ENCODE peak calls at places on chromosome 9, in four cellular contexts. D, J, Q and L are unnamed samples.
A peak's percentile ranks its signal among the peaks of the same experiment; 100 is the strongest.

GRCh38 chr9:130292104-130292503 is 26.5 kb downstream of the HMCN2 start:
- DNase-seq in D (no peak), J (no peak), Q (no peak), L (no peak)

GRCh38 chr9:121984726-121985402 is 108.2 kb downstream of the TTLL11 start:
- DNase-seq in D (no peak), J (no peak), Q (no peak), L (no peak)

GRCh38 chr9:134171316-134172197 is 7.2 kb upstream of the RNU6ATAC start:
- DNase-seq in D (no peak), J (no peak), Q (no peak), L (no peak)

GRCh38 chr9:105118646-105119045 is 125.8 kb upstream of the SLC44A1 start:
- DNase-seq in D (no peak), J (no peak), Q (no peak), L (no peak)

GRCh38 chr9:34490760-34491159 is 32.0 kb downstream of the ENHO start:
- DNase-seq in D (no peak), J (no peak), Q (no peak), L (no peak)

GRCh38 chr9:94030318-94031179 is 53.7 kb upstream of the PTPDC1 start:
- DNase-seq in D (peak; percentile 89), J (peak; percentile 95), Q (peak; percentile 68), L (peak; percentile 93)

GRCh38 chr9:135103001-135103446 is 15.6 kb downstream of the OLFM1 start:
- DNase-seq in D (no peak), J (no peak), Q (no peak), L (no peak)

GRCh38 chr9:12698293-12698692 is 5.1 kb downstream of the TYRP1 start:
- DNase-seq in D (no peak), J (no peak), Q (no peak), L (no peak)

GRCh38 chr9:113807173-113808061 is 68.7 kb upstream of the ZNF618 start:
- DNase-seq in D (peak; percentile 59), J (peak; percentile 75), Q (peak; percentile 23), L (peak; percentile 73)

GRCh38 chr9:97698865-97699264 is 1.7 kb upstream of the XPA start:
- DNase-seq in D (no peak), J (no peak), Q (no peak), L (no peak)

GRCh38 chr9:19127881-19128719 is 808 bp upstream of the PLIN2 start:
- DNase-seq in D (peak; percentile 50), J (peak; percentile 67), Q (peak; percentile 11), L (no peak)

GRCh38 chr9:34810187-34810524 is 100.2 kb upstream of the CCL21 start:
- DNase-seq in D (no peak), J (no peak), Q (no peak), L (no peak)

GRCh38 chr9:96350866-96351265 is 32.6 kb downstream of the SLC35D2 start:
- DNase-seq in D (no peak), J (no peak), Q (no peak), L (no peak)

GRCh38 chr9:79883073-79883645 is 311.4 kb downstream of the TLE4 start:
- DNase-seq in D (no peak), J (no peak), Q (no peak), L (no peak)

GRCh38 chr9:35691757-35692301 is 2.1 kb upstream of the TPM2 start:
- DNase-seq in D (no peak), J (no peak), Q (no peak), L (no peak)

GRCh38 chr9:5994486-5994885 is 20.9 kb downstream of the RANBP6 start:
- DNase-seq in D (no peak), J (no peak), Q (no peak), L (no peak)

GRCh38 chr9:80285325-80285724 is 713.6 kb downstream of the TLE4 start:
- DNase-seq in D (no peak), J (peak; percentile 1), Q (no peak), L (no peak)

GRCh38 chr9:124216474-124217176 is 41.1 kb upstream of the NEK6 start:
- DNase-seq in D (peak; percentile 58), J (no peak), Q (no peak), L (peak; percentile 52)

GRCh38 chr9:124219290-124219605 is 38.5 kb upstream of the NEK6 start:
- DNase-seq in D (no peak), J (no peak), Q (no peak), L (no peak)

GRCh38 chr9:124220551-124221451 is 36.9 kb upstream of the NEK6 start:
- DNase-seq in D (peak; percentile 81), J (peak; percentile 33), Q (no peak), L (no peak)

GRCh38 chr9:124217839-124218437 is 39.8 kb upstream of the NEK6 start:
- DNase-seq in D (no peak), J (no peak), Q (no peak), L (no peak)

GRCh38 chr9:124218438-124219289 is 39.1 kb upstream of the NEK6 start:
- DNase-seq in D (peak; percentile 80), J (no peak), Q (no peak), L (peak; percentile 85)
- TF ChIP-seq CTCF in D (no peak), J (no peak), Q (no peak), L (no peak)

GRCh38 chr9:98774746-98775145 is 21.6 kb downstream of the ANKS6 start:
- DNase-seq in D (peak; percentile 16), J (peak; percentile 71), Q (no peak), L (peak; percentile 52)
- TF ChIP-seq CTCF in D (peak; percentile 22), J (peak; percentile 67), Q (peak; percentile 47), L (peak; percentile 28)

DNA sequence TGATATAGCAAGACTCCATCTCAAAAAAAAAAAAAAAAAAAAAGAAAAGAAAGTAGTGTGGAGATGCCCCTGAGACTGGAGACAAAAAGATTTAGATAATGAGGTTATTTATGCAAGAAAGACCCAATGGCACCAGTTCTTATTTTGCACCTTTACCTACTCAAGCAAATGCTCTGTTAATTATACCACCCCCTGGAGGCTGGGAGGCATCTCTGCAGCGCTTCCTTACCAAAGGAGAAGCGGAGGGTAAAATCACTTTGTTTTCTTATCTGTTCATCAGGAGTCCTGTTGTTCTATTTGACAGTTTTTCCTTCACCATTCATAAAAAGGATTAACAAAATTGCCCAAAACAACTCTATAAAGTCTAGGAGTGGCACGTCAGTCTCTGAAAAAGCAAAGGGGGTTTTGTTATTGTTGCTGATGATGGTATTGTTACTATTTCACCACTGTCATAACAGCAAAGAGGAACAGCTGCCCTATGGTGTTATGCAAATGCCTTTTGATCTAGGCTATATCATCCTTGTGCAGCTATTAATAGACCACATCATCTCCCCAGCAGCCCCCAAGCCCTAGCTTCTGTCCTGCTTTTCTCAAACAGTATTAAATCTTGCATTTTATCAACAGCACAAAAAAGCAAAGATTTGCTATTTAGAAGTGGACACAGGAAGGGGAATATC is 174.0 kb downstream of the PALM2AKAP2 start:
- DNase-seq in D (no peak), J (no peak), Q (no peak), L (no peak)
- TF ChIP-seq CTCF in D (no peak), J (peak; percentile 54), Q (no peak), L (no peak)

GRCh38 chr9:32968101-32969011 is 33.1 kb downstream of the APTX start:
- DNase-seq in D (peak; percentile 63), J (peak; percentile 51), Q (peak; percentile 36), L (peak; percentile 56)
- TF ChIP-seq CTCF in D (peak; percentile 88), J (peak; percentile 94), Q (peak; percentile 86), L (peak; percentile 68)

DNA sequence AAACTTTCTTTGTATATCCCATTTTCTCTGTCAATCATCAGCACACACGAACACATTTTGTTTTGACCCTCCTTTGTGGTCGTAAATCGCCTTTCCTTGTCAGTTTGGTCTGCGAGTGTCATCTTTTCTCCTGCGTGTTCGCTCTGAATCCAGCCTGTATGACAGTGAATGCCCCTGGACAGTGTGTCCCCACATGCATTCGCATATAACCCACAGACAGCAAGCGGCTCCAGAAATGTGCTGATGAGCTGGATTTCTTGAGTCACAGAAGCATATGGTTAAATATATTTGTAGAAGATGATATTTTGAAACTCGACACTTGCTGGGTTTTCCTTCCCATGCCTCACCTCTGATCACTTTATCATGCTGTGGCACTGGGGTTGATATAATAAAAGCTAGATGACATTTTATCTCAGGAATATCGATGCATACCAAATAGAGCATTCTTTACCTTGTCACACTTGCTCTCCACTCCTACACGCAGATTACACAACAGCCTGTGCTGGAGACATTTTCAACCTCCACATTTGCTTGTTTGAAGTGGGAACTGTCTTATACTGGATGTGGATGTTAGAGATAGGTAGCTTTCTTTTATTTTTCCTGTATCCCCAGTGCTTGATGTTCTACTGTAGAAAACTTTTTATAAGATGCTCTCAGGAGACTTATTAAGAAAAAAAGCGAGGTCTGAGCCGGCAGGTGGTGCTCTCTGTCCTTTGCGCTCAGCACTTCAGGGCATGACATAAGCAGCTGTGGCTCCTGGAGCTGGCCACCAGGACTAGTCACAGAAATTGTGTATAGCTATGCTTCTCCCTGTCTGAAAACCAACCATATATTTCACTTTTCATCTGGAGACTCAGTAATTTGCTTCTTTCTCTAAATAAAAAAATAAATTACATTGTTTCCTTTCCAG is 215.1 kb downstream of the SH3GL2 start:
- DNase-seq in D (no peak), J (no peak), Q (no peak), L (no peak)
- TF ChIP-seq CTCF in D (no peak), J (peak; percentile 59), Q (peak; percentile 48), L (no peak)

DNA sequence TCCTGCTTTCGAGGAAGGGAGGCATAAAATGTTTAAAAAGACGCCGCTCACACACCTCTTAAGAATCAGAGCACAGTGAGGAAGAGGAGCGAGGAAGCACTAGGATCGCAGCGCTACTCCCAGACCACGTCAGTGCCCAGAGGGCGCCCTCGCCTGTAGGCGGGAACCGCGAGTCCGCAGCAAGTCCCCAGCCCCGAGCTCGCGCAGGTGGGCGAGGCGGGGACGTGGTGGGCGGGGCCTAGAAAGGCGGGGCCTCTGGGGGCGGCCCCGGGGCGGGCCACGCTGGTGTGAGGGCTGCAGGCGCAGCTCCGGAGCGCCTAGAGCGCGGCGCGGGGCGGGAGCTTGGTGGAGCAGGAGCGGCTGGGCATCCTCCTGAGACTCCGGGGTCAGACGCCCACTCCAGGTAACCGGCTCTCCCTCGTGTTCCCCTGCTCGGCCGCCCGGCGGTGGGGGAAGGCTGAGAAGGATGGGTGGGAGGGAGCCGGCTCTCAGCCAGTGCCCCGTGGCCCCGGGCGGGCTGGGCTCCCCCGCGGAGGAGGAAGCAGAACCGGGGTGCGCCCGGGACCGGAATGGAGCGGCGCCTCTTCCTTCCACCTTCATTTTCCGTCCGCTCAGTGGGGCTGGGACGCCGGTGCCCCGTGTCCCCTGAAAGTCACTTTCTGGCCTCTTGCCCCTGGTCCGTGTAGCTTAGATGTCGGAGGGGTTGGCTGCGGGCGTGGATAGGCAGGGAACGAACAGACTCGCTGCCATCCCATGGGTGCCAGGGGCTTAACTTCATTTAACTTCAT is at the start of gene GCNT1:
- DNase-seq in D (peak; percentile 98), J (peak; percentile 52), Q (peak; percentile 93), L (peak; percentile 95)
- TF ChIP-seq CTCF in D (peak; percentile 41), J (peak; percentile 39), Q (peak; percentile 55), L (peak; percentile 57)

GRCh38 chr9:136552117-136552685 is 6.4 kb upstream of the NOTCH1 start:
- DNase-seq in D (no peak), J (no peak), Q (no peak), L (peak; percentile 67)
- TF ChIP-seq CTCF in D (no peak), J (no peak), Q (no peak), L (no peak)

GRCh38 chr9:88971131-88971960 is 19.9 kb upstream of the S1PR3 start:
- DNase-seq in D (no peak), J (no peak), Q (no peak), L (no peak)
- TF ChIP-seq CTCF in D (no peak), J (no peak), Q (no peak), L (no peak)